ENCODE peak calls at places on chromosome 15, in six cellular contexts. Z is GM12878, K is A549, B is HepG2, J is K562, N is endothelial cell of umbilical vein. O is an unnamed sample.

GRCh38 chr15:88738796-88739195 is 64.4 kb upstream of the ACAN start:
- DNase-seq in Z (no peak), K (no peak), B (no peak), J (no peak), N (no peak), O (no peak)

GRCh38 chr15:74302821-74303359 is 64.6 kb downstream of the CYP11A1 start:
- DNase-seq in Z (no peak), K (peak; percentile 49), B (peak; percentile 11), J (peak; percentile 50), N (peak; percentile 9), O (peak; percentile 53)

GRCh38 chr15:70235347-70235746 is 137.6 kb upstream of the TLE3 start:
- DNase-seq in Z (no peak), K (no peak), B (no peak), J (no peak), N (no peak), O (no peak)

GRCh38 chr15:92091155-92091734 is 237.7 kb downstream of the SLCO3A1 start:
- DNase-seq in Z (no peak), K (peak; percentile 46), B (peak; percentile 28), J (peak; percentile 64), N (peak; percentile 25), O (peak; percentile 27)

GRCh38 chr15:45637552-45638033 is 2.8 kb downstream of the SQOR start:
- DNase-seq in Z (peak; percentile 85), K (peak; percentile 32), B (peak; percentile 80), J (peak; percentile 10), N (peak; percentile 91), O (peak; percentile 92)

GRCh38 chr15:23083115-23083514 is 43.7 kb upstream of the TUBGCP5 start:
- DNase-seq in Z (no peak), K (no peak), B (no peak), J (no peak), N (no peak), O (no peak)

GRCh38 chr15:43808960-43809678 is 8.7 kb downstream of the HYPK start:
- DNase-seq in Z (no peak), K (no peak), B (no peak), J (no peak), N (no peak), O (no peak)

GRCh38 chr15:82051664-82052063 is 5.8 kb upstream of the MEX3B start:
- DNase-seq in Z (no peak), K (no peak), B (no peak), J (peak; percentile 57), N (peak; percentile 64), O (no peak)

GRCh38 chr15:70318996-70319465 is 221.3 kb upstream of the TLE3 start:
- DNase-seq in Z (no peak), K (no peak), B (no peak), J (no peak), N (no peak), O (no peak)

GRCh38 chr15:67840747-67841634 is 1.1 kb upstream of the RNU6-1 start:
- DNase-seq in Z (no peak), K (peak; percentile 86), B (peak; percentile 50), J (peak; percentile 43), N (peak; percentile 51), O (peak; percentile 47)

GRCh38 chr15:88382482-88382983 is 84.7 kb downstream of the MRPL46 start:
- DNase-seq in Z (no peak), K (peak; percentile 67), B (no peak), J (no peak), N (no peak), O (no peak)

GRCh38 chr15:89814112-89814742 is 425 bp downstream of the ANPEP start:
- DNase-seq in Z (no peak), K (no peak), B (no peak), J (no peak), N (no peak), O (peak; percentile 75)

GRCh38 chr15:68368731-68369435 is 63.1 kb downstream of the ITGA11 start:
- DNase-seq in Z (no peak), K (no peak), B (no peak), J (no peak), N (peak; percentile 83), O (no peak)

GRCh38 chr15:56241374-56242085 is 2.1 kb downstream of the RFX7 start:
- DNase-seq in Z (no peak), K (no peak), B (no peak), J (no peak), N (peak; percentile 6), O (no peak)

GRCh38 chr15:78146437-78147154 is 2.6 kb upstream of the IDH3A start:
- DNase-seq in Z (no peak), K (no peak), B (no peak), J (no peak), N (no peak), O (peak; percentile 43)

GRCh38 chr15:92810418-92811138 is 89.5 kb upstream of the CHD2 start:
- DNase-seq in Z (no peak), K (no peak), B (no peak), J (peak; percentile 87), N (peak; percentile 42), O (peak; percentile 86)

GRCh38 chr15:85587707-85588441 is 206.9 kb downstream of the KLHL25 start:
- DNase-seq in Z (no peak), K (no peak), B (no peak), J (no peak), N (peak; percentile 58), O (no peak)

GRCh38 chr15:57333487-57333886 is 42.8 kb upstream of the CGNL1 start:
- DNase-seq in Z (no peak), K (no peak), B (no peak), J (no peak), N (no peak), O (no peak)

GRCh38 chr15:82132116-82132515 is 86.3 kb upstream of the MEX3B start:
- DNase-seq in Z (no peak), K (no peak), B (no peak), J (no peak), N (no peak), O (no peak)

GRCh38 chr15:80695911-80696651 is 971 bp downstream of the ABHD17C start:
- DNase-seq in Z (no peak), K (peak; percentile 94), B (peak; percentile 20), J (no peak), N (peak; percentile 40), O (no peak)

GRCh38 chr15:80694624-80695098 is 449 bp upstream of the ABHD17C start:
- DNase-seq in Z (no peak), K (peak; percentile 72), B (no peak), J (peak; percentile 15), N (no peak), O (peak; percentile 26)

GRCh38 chr15:80695099-80695910 is at the start of gene ABHD17C:
- DNase-seq in Z (no peak), K (peak; percentile 60), B (peak; percentile 9), J (peak; percentile 49), N (peak; percentile 51), O (peak; percentile 59)

GRCh38 chr15:80691575-80691974 is 3.5 kb upstream of the ABHD17C start:
- DNase-seq in Z (no peak), K (no peak), B (peak; percentile 33), J (no peak), N (no peak), O (no peak)

DNA sequence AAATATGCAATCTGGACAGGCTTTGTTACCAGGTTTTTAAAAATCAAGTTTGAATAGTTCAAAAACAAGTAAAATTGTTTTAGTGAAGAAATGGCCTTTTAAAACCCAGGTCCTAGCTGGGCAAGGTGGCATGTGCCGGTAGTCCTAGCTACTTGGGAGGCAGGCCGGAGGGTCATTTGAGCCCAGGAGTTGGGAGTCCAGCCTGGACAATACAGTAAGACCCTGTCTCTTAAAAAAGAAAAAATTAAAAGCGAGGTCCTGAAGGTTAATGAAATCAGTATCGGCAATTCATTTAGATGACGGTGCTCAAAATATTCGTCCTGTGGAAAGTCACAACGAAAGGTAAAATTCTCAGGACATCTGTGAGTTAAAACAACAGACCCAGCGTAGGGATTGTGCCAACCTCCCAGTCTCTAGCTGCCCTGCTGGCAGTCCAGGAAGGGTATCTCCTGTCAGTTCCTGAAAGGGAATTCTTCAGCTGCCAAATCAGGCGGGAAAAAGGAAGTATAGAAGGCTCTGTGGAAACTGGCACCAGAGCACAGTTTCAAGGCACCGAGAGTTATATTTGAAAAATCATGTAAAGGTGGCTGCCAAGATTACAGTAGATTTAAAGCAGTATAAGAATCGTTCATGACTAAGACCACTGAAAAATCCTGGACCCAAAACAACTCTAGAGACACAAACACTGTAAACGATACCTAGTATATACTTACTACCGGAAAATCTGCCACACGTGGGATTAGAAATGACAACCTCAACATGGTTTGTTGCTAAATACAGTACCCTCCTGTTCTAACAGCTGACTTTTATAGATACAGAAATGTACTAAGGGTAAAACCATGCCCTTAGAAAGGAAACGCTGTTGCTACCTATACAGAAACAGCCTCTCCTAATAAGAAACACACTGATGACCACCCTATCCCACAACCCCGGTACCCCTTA is 1.2 kb upstream of the ABHD17C start:
- DNase-seq in Z (no peak), K (peak; percentile 32), B (no peak), J (no peak), N (peak; percentile 51), O (peak; percentile 29)
- TF ChIP-seq MYC in Z (no peak), K (no peak), B (no peak), J (no peak), N (no peak), O (no peak)

GRCh38 chr15:39287322-39288195 is 293.3 kb upstream of the THBS1 start:
- DNase-seq in Z (no peak), K (no peak), B (no peak), J (no peak), N (peak; percentile 72), O (peak; percentile 3)
- TF ChIP-seq POLR2A in Z (no peak), K (no peak), B (no peak), J (no peak), N (no peak), O (no peak)

GRCh38 chr15:72516734-72517133 is 42.6 kb downstream of the ARIH1 start:
- DNase-seq in Z (no peak), K (no peak), B (no peak), J (no peak), N (no peak), O (peak; percentile 8)

GRCh38 chr15:72511536-72511935 is 37.4 kb downstream of the ARIH1 start:
- DNase-seq in Z (no peak), K (no peak), B (no peak), J (no peak), N (no peak), O (no peak)

GRCh38 chr15:72521682-72522081 is 47.6 kb downstream of the ARIH1 start:
- DNase-seq in Z (no peak), K (no peak), B (no peak), J (peak; percentile 8), N (peak; percentile 40), O (no peak)

DNA sequence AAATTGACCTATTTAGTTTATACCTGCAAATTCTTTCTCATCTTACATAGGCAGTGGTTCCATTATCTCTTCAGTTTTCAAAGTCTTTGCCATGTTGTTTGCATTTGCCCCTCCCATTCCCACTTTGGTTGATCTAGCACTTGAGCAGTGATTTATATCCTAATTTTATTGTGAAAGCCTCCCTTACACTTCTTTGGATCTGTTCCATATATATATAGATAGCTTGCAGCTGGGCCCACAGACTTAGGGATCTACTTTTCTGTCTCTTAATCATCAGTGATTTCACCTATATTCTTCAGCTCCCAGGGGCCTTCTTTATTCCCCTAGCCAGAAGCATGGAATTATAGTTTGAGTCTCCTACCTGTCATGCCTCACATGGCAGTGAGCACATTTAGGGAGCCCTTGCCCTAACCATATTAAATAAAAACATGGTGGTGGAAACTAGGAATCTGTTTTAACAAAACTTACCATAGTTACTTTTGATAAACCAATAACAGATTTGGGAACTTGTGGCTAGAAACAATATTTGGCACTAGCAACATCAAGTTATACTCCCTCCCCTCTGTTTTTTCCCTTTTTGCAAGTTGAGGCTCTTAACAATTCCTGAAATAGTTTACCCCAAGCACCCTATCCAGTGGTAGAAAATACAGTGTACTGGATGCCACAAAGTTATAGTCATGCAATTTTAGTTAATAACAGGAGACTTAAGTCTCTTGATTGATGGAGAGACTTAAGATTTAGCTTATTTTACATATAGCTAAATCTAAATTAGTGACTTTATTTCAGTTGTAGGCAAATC is 41.7 kb downstream of the ARIH1 start:
- DNase-seq in Z (no peak), K (no peak), B (no peak), J (no peak), N (no peak), O (no peak)
- TF ChIP-seq MYC in Z (no peak), K (no peak), B (no peak), J (no peak), N (no peak), O (no peak)

GRCh38 chr15:80058851-80059785 is at the start of gene ZFAND6:
- DNase-seq in Z (peak; percentile 74), K (peak; percentile 96), B (peak; percentile 89), J (peak; percentile 96), N (peak; percentile 93), O (peak; percentile 97)
- TF ChIP-seq POLR2A in Z (peak; percentile 87), K (peak; percentile 91), B (peak; percentile 83), J (peak; percentile 68), N (peak; percentile 59), O (peak; percentile 74)

O was measured in NB4.